ENCODE peak calls at places on chromosomes 7 and 10, in six cellular contexts. T is astrocyte, H is Karpas-422, B is right lobe of liver, J is GM23248, L is mammary epithelial cell. D is an unnamed sample. For H3K4me1, the result is how much of the 10 kb centered on the place peaks cover.

GRCh38 chr10:74361678-74362077 is 210.7 kb downstream of the ADK start:
- DNase-seq in T (no peak), H (no peak), B (no peak), J (peak), L (no peak), D (no peak)

GRCh38 chr7:100863406-100863950 is 3.7 kb upstream of the TRIP6 start:
- DNase-seq in T (peak), H (no peak), B (peak), J (no peak), L (no peak), D (peak)

GRCh38 chr10:18328941-18329340 is 188.7 kb downstream of the CACNB2 start:
- DNase-seq in T (no peak), H (no peak), B (no peak), J (no peak), L (no peak), D (no peak)

GRCh38 chr7:136173874-136174273 is 196.7 kb upstream of the MTPN start:
- DNase-seq in T (no peak), H (no peak), B (no peak), J (no peak), L (no peak), D (no peak)

GRCh38 chr10:14296081-14296709 is 34.5 kb downstream of the FRMD4A start:
- DNase-seq in T (peak), H (no peak), B (peak), J (no peak), L (no peak), D (no peak)

GRCh38 chr10:119301397-119301796 is 94.0 kb downstream of the GRK5 start:
- DNase-seq in T (no peak), H (peak), B (peak), J (no peak), L (no peak), D (peak)

GRCh38 chr7:77863860-77864259 is 65.3 kb downstream of the PHTF2 start:
- DNase-seq in T (no peak), H (no peak), B (no peak), J (no peak), L (no peak), D (no peak)

GRCh38 chr10:77165445-77166316 is 471.9 kb downstream of the KCNMA1 start:
- DNase-seq in T (peak), H (peak), B (no peak), J (peak), L (peak), D (peak)

GRCh38 chr10:11261687-11262086 is 244.0 kb downstream of the CELF2 start:
- DNase-seq in T (no peak), H (no peak), B (no peak), J (no peak), L (no peak), D (no peak)

GRCh38 chr10:11260136-11260535 is 242.5 kb downstream of the CELF2 start:
- DNase-seq in T (no peak), H (no peak), B (no peak), J (no peak), L (no peak), D (no peak)

GRCh38 chr10:11263039-11263345 is 245.3 kb downstream of the CELF2 start:
- DNase-seq in T (no peak), H (no peak), B (no peak), J (no peak), L (no peak), D (no peak)

GRCh38 chr10:11262210-11263038 is 244.8 kb downstream of the CELF2 start:
- DNase-seq in T (no peak), H (no peak), B (no peak), J (no peak), L (no peak), D (no peak)

GRCh38 chr10:11261143-11261542 is 243.5 kb downstream of the CELF2 start:
- DNase-seq in T (no peak), H (no peak), B (no peak), J (no peak), L (no peak), D (no peak)
- H3K4me1 ChIP-seq in T (under half), H (under half), B (under half), J (under half), L (under half), D (under half)

GRCh38 chr10:58641095-58641531 is 128.4 kb downstream of the BICC1 start:
- DNase-seq in T (peak), H (no peak), B (no peak), J (peak), L (peak), D (peak)

GRCh38 chr10:58641708-58642107 is 129.0 kb downstream of the BICC1 start:
- DNase-seq in T (peak), H (no peak), B (no peak), J (peak), L (peak), D (peak)

GRCh38 chr10:58642283-58642682 is 129.6 kb downstream of the BICC1 start:
- DNase-seq in T (peak), H (no peak), B (no peak), J (peak), L (no peak), D (peak)

GRCh38 chr10:58638406-58638805 is 125.7 kb downstream of the BICC1 start:
- DNase-seq in T (peak), H (no peak), B (no peak), J (peak), L (no peak), D (no peak)

GRCh38 chr10:58637372-58637771 is 124.7 kb downstream of the BICC1 start:
- DNase-seq in T (peak), H (no peak), B (no peak), J (peak), L (peak), D (no peak)
- H3K4me1 ChIP-seq in T (under half), H (under half), B (under half), J (half or more), L (under half), D (under half)

DNA sequence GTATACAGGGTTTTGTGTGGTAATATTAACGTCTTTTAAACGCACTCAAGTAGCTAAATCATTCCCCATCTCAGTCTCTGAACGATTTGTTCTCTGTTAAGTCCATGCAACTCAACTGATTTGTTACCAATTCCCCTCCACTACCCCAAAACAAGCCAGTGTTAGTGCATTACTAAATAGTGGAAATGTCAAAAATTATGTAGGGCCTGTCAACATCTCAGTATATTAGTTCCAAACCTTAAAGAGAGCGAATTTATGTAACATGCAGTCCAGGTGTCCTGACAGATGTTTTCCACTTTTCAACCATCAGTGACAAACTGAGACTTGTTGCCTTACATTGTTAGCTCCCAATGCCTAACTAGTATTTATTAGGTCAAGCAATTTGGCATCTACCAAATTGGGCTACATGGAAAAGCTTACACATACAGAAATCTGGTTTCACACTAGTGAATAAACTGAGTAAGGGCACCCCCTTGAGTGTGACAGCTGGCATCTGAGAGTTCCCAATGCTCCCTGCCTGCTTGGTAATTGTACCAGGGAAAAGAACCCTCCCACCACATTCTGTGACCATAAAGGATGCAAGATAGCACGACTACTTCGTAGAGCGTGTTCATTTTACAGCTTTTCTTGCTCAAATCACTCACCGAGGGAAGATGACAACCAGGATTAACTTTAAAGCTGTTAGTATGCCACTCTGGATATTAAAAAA is 12.1 kb downstream of the HNRNPA2B1 start:
- DNase-seq in T (no peak), H (peak), B (no peak), J (no peak), L (no peak), D (no peak)
- H3K4me1 ChIP-seq in T (under half), H (under half), B (under half), J (under half), L (under half), D (under half)

DNA sequence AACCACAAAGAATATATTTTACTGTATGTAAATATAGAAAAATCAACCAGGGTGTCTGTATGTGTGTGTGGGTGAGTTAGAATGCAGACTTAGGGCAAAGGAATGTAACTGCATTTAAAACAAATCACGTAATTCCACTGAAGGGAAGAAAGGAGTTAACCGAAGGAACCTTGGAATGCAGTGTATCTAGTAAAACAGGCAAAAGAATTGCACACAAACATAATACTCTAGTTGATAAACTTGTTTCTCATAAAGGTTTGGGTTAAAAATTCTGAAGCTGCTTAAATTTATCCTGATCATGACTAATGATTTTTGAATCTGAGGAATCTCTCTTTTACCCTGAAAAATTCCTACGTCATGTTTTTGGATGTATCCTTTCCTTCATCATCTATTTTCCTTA is 134.9 kb downstream of the ADRA2A start:
- DNase-seq in T (peak), H (no peak), B (no peak), J (peak), L (peak), D (peak)
- H3K4me1 ChIP-seq in T (under half), H (under half), B (under half), J (under half), L (under half), D (under half)

DNA sequence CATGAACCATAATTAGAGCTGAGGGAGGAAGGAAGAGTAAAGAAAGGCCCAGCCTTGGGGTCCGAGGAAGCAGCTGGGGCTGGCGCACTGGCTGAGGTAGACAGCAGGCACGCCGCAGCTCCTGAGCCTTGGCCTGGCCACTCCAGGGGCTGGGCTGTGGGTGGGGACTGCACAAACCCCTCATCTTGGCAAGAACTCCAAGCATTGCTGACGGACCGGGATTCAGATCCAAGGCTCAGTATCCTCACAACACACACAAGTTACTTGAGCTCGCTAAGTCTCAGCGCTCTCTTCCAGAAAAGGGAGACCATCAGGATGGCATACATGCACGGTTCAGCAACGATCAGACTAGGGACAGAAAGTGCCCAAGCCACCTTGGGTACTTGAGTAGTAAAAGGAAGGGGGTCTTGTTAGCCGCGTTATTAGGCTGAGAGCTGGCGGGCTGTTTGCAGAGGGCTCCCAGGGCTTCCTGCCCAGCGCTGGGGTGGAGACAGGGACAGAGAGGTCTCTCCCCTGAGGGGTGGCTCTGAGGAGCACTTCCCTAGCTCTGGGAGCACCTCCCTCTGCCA is 4.5 kb downstream of the TNS3 start:
- DNase-seq in T (no peak), H (no peak), B (no peak), J (no peak), L (no peak), D (no peak)
- H3K4me1 ChIP-seq in T (half or more), H (half or more), B (half or more), J (half or more), L (half or more), D (under half)

GRCh38 chr10:80204193-80204714 is 1.1 kb downstream of the ANXA11 start:
- DNase-seq in T (no peak), H (peak), B (peak), J (peak), L (peak), D (no peak)

GRCh38 chr10:80204801-80205477 is 398 bp downstream of the ANXA11 start:
- DNase-seq in T (peak), H (peak), B (no peak), J (peak), L (no peak), D (peak)

GRCh38 chr10:80205478-80206276 is at the start of gene ANXA11:
- DNase-seq in T (peak), H (peak), B (peak), J (peak), L (peak), D (peak)

GRCh38 chr10:80202934-80203834 is 2.2 kb downstream of the ANXA11 start:
- DNase-seq in T (peak), H (peak), B (peak), J (peak), L (peak), D (peak)

GRCh38 chr10:80203835-80204148 is 1.5 kb downstream of the ANXA11 start:
- DNase-seq in T (no peak), H (no peak), B (no peak), J (no peak), L (peak), D (no peak)
- H3K4me1 ChIP-seq in T (under half), H (under half), B (under half), J (half or more), L (under half), D (under half)

GRCh38 chr10:58651040-58651439 is 138.4 kb downstream of the BICC1 start:
- DNase-seq in T (peak), H (no peak), B (no peak), J (peak), L (no peak), D (peak)

GRCh38 chr10:58645762-58646161 is 133.1 kb downstream of the BICC1 start:
- DNase-seq in T (no peak), H (no peak), B (no peak), J (peak), L (no peak), D (no peak)

GRCh38 chr10:58644311-58644710 is 131.6 kb downstream of the BICC1 start:
- DNase-seq in T (no peak), H (no peak), B (no peak), J (no peak), L (no peak), D (no peak)

GRCh38 chr10:58647770-58648169 is 135.1 kb downstream of the BICC1 start:
- DNase-seq in T (peak), H (no peak), B (no peak), J (peak), L (peak), D (peak)

GRCh38 chr10:58647366-58647765 is 134.7 kb downstream of the BICC1 start:
- DNase-seq in T (peak), H (no peak), B (no peak), J (peak), L (no peak), D (no peak)
- H3K4me1 ChIP-seq in T (under half), H (under half), B (under half), J (half or more), L (under half), D (under half)

GRCh38 chr10:79163663-79163970 is 94.9 kb downstream of the ZMIZ1 start:
- DNase-seq in T (no peak), H (no peak), B (no peak), J (no peak), L (no peak), D (no peak)
- H3K4me1 ChIP-seq in T (under half), H (under half), B (under half), J (under half), L (under half), D (half or more)

DNA sequence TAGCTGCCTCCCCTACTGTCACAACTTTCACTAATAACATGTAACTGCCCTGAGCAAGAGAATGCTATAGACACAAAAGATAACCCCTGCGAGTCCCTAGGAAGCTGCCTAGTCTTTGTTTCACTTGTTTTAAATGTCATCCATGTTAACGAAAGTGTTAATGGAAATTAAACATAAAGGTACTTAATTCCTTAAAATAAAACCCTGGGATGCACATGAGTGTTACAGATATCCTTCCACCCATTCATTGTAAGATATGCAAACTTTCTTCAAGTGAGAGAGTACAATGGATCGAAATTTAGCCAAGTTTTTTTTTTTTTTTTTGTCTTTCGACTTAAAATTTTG is 1.4 kb downstream of the CDK14 start:
- DNase-seq in T (no peak), H (peak), B (no peak), J (peak), L (no peak), D (no peak)
- H3K4me1 ChIP-seq in T (under half), H (under half), B (under half), J (under half), L (under half), D (under half)